ENCODE peak calls at places on chromosomes 3 and 15, in five cellular contexts. One of them, this sample, is unnamed.

GRCh38 chr15:47812436-47813109 is 95.3 kb downstream of the SEMA6D start:
- DNase-seq in heart left ventricle: no peak
- DNase-seq in pancreas: no peak
- DNase-seq in fibroblast of lung: peak; percentile 18
- DNase-seq in transverse colon: no peak
- DNase-seq in this sample: no peak

GRCh38 chr3:101779808-101780366 is 876 bp downstream of the NXPE3 start:
- DNase-seq in pancreas: no peak
- DNase-seq in transverse colon: no peak
- DNase-seq in heart left ventricle: no peak
- DNase-seq in fibroblast of lung: peak; percentile 11
- DNase-seq in this sample: no peak

GRCh38 chr15:63046927-63047760 is 4.6 kb downstream of the TPM1 start:
- DNase-seq in pancreas: no peak
- DNase-seq in transverse colon: no peak
- DNase-seq in fibroblast of lung: no peak
- DNase-seq in heart left ventricle: no peak
- DNase-seq in this sample: no peak

GRCh38 chr15:69000725-69001503 is 13.6 kb upstream of the NOX5 start:
- DNase-seq in fibroblast of lung: no peak
- DNase-seq in transverse colon: no peak
- DNase-seq in pancreas: no peak
- DNase-seq in heart left ventricle: no peak
- DNase-seq in this sample: no peak

GRCh38 chr3:183438749-183439148 is 10.3 kb upstream of the MCF2L2 start:
- DNase-seq in fibroblast of lung: no peak
- DNase-seq in heart left ventricle: no peak
- DNase-seq in pancreas: peak; percentile 71
- DNase-seq in transverse colon: peak; percentile 42
- DNase-seq in this sample: no peak

GRCh38 chr3:143538577-143538981 is 309.7 kb downstream of the SLC9A9 start:
- DNase-seq in fibroblast of lung: peak; percentile 76
- DNase-seq in pancreas: no peak
- DNase-seq in heart left ventricle: no peak
- DNase-seq in transverse colon: no peak
- DNase-seq in this sample: no peak

GRCh38 chr3:186467969-186468368 is 76.2 kb downstream of the CRYGS start:
- DNase-seq in heart left ventricle: no peak
- DNase-seq in transverse colon: no peak
- DNase-seq in pancreas: no peak
- DNase-seq in fibroblast of lung: no peak
- DNase-seq in this sample: no peak

GRCh38 chr3:149813367-149814281 is 609 bp downstream of the RNF13 start:
- DNase-seq in fibroblast of lung: peak; percentile 42
- DNase-seq in transverse colon: peak; percentile 19
- DNase-seq in heart left ventricle: no peak
- DNase-seq in pancreas: no peak
- DNase-seq in this sample: peak; percentile 4

GRCh38 chr3:33006571-33007286 is 55.3 kb downstream of the CCR4 start:
- DNase-seq in heart left ventricle: no peak
- DNase-seq in fibroblast of lung: no peak
- DNase-seq in pancreas: no peak
- DNase-seq in transverse colon: no peak
- DNase-seq in this sample: no peak

GRCh38 chr15:101445562-101446526 is 43.7 kb downstream of the PCSK6 start:
- DNase-seq in fibroblast of lung: peak; percentile 18
- DNase-seq in transverse colon: no peak
- DNase-seq in heart left ventricle: peak; percentile 83
- DNase-seq in pancreas: no peak
- DNase-seq in this sample: no peak

GRCh38 chr3:130609166-130609574 is 92.2 kb downstream of the COL6A6 start:
- DNase-seq in heart left ventricle: peak; percentile 48
- DNase-seq in transverse colon: no peak
- DNase-seq in fibroblast of lung: no peak
- DNase-seq in pancreas: no peak
- DNase-seq in this sample: no peak

GRCh38 chr3:128278761-128279593 is 125.7 kb downstream of the EEFSEC start:
- DNase-seq in heart left ventricle: peak; percentile 86
- DNase-seq in transverse colon: peak; percentile 25
- DNase-seq in pancreas: no peak
- DNase-seq in fibroblast of lung: peak; percentile 94
- DNase-seq in this sample: no peak

GRCh38 chr15:65414841-65415621 is 7.7 kb downstream of the IGDCC4 start:
- DNase-seq in fibroblast of lung: peak; percentile 50
- DNase-seq in pancreas: no peak
- DNase-seq in heart left ventricle: no peak
- DNase-seq in transverse colon: no peak
- DNase-seq in this sample: peak; percentile 80

GRCh38 chr3:24963762-24964625 is 464.1 kb upstream of the RARB start:
- DNase-seq in heart left ventricle: no peak
- DNase-seq in pancreas: no peak
- DNase-seq in fibroblast of lung: peak; percentile 59
- DNase-seq in transverse colon: no peak
- DNase-seq in this sample: no peak

GRCh38 chr3:122918576-122919290 is 108.8 kb downstream of the SEMA5B start:
- DNase-seq in heart left ventricle: no peak
- DNase-seq in transverse colon: no peak
- DNase-seq in pancreas: no peak
- DNase-seq in fibroblast of lung: peak; percentile 15
- DNase-seq in this sample: no peak

GRCh38 chr3:153023896-153024295 is 138.1 kb upstream of the RAP2B start:
- DNase-seq in pancreas: no peak
- DNase-seq in transverse colon: no peak
- DNase-seq in heart left ventricle: no peak
- DNase-seq in fibroblast of lung: no peak
- DNase-seq in this sample: no peak

GRCh38 chr3:22862111-22862510 is 341.0 kb upstream of the UBE2E2 start:
- DNase-seq in pancreas: no peak
- DNase-seq in fibroblast of lung: no peak
- DNase-seq in transverse colon: no peak
- DNase-seq in heart left ventricle: no peak
- DNase-seq in this sample: peak; percentile 1

GRCh38 chr3:124964432-124964831 is 29.9 kb upstream of the MUC13 start:
- DNase-seq in heart left ventricle: no peak
- DNase-seq in fibroblast of lung: peak; percentile 75
- DNase-seq in pancreas: no peak
- DNase-seq in transverse colon: no peak
- DNase-seq in this sample: no peak

GRCh38 chr15:45634442-45635190 is at the start of gene SQOR:
- DNase-seq in transverse colon: peak; percentile 93
- DNase-seq in heart left ventricle: peak; percentile 93
- DNase-seq in pancreas: peak; percentile 97
- DNase-seq in fibroblast of lung: peak; percentile 51
- DNase-seq in this sample: no peak

GRCh38 chr3:183515968-183516851 is 39.3 kb downstream of the KLHL6 start:
- DNase-seq in transverse colon: peak; percentile 59
- DNase-seq in fibroblast of lung: no peak
- DNase-seq in pancreas: no peak
- DNase-seq in heart left ventricle: no peak
- DNase-seq in this sample: no peak

GRCh38 chr3:88440701-88441100 is 290.9 kb downstream of the C3orf38 start:
- DNase-seq in heart left ventricle: no peak
- DNase-seq in fibroblast of lung: no peak
- DNase-seq in transverse colon: no peak
- DNase-seq in pancreas: no peak
- DNase-seq in this sample: no peak

GRCh38 chr3:81684739-81685395 is 76.6 kb downstream of the GBE1 start:
- DNase-seq in heart left ventricle: no peak
- DNase-seq in transverse colon: no peak
- DNase-seq in pancreas: no peak
- DNase-seq in fibroblast of lung: peak; percentile 20
- DNase-seq in this sample: no peak

GRCh38 chr3:129576514-129577345 is 29.7 kb downstream of the PLXND1 start:
- DNase-seq in transverse colon: peak; percentile 75
- DNase-seq in heart left ventricle: peak; percentile 79
- DNase-seq in pancreas: no peak
- DNase-seq in fibroblast of lung: no peak
- DNase-seq in this sample: no peak

GRCh38 chr3:128996200-128996599 is 2.3 kb upstream of the CFAP92 start:
- DNase-seq in transverse colon: no peak
- DNase-seq in pancreas: no peak
- DNase-seq in fibroblast of lung: no peak
- DNase-seq in heart left ventricle: no peak
- DNase-seq in this sample: no peak

GRCh38 chr15:66169023-66169422 is 84.5 kb downstream of the MEGF11 start:
- DNase-seq in pancreas: no peak
- DNase-seq in transverse colon: no peak
- DNase-seq in heart left ventricle: no peak
- DNase-seq in fibroblast of lung: no peak
- DNase-seq in this sample: no peak

GRCh38 chr3:138197058-138197457 is 10.0 kb downstream of the ARMC8 start:
- DNase-seq in pancreas: no peak
- DNase-seq in transverse colon: no peak
- DNase-seq in heart left ventricle: no peak
- DNase-seq in fibroblast of lung: peak; percentile 52
- DNase-seq in this sample: no peak

GRCh38 chr15:55884223-55884622 is 109.2 kb downstream of the NEDD4 start:
- DNase-seq in pancreas: no peak
- DNase-seq in heart left ventricle: no peak
- DNase-seq in transverse colon: no peak
- DNase-seq in fibroblast of lung: no peak
- DNase-seq in this sample: no peak

GRCh38 chr3:178960191-178960590 is 111.4 kb downstream of the ZMAT3 start:
- DNase-seq in heart left ventricle: no peak
- DNase-seq in transverse colon: no peak
- DNase-seq in fibroblast of lung: peak; percentile 72
- DNase-seq in pancreas: no peak
- DNase-seq in this sample: no peak

GRCh38 chr3:10474439-10474723 is 31.0 kb downstream of the ATP2B2 start:
- DNase-seq in transverse colon: no peak
- DNase-seq in pancreas: no peak
- DNase-seq in heart left ventricle: no peak
- DNase-seq in fibroblast of lung: no peak
- DNase-seq in this sample: no peak

GRCh38 chr3:185309309-185309708 is 53.6 kb upstream of the MAP3K13 start:
- DNase-seq in fibroblast of lung: no peak
- DNase-seq in heart left ventricle: no peak
- DNase-seq in pancreas: no peak
- DNase-seq in transverse colon: no peak
- DNase-seq in this sample: no peak
- H3K4me3 ChIP-seq in fibroblast of lung: no peak overlapping the region
- H3K4me3 ChIP-seq in heart left ventricle: no peak overlapping the region
- H3K4me3 ChIP-seq in pancreas: no peak overlapping the region
- H3K4me3 ChIP-seq in transverse colon: no peak overlapping the region
- H3K4me3 ChIP-seq in this sample: no peak overlapping the region

GRCh38 chr15:81285461-81285860 is 38.5 kb downstream of the STARD5 start:
- DNase-seq in pancreas: no peak
- DNase-seq in fibroblast of lung: no peak
- DNase-seq in transverse colon: peak; percentile 2
- DNase-seq in heart left ventricle: no peak
- DNase-seq in this sample: no peak
- H3K27ac ChIP-seq in pancreas: no peak overlapping the region
- H3K27ac ChIP-seq in fibroblast of lung: no peak overlapping the region
- H3K27ac ChIP-seq in transverse colon: no peak overlapping the region
- H3K27ac ChIP-seq in heart left ventricle: no peak overlapping the region
- H3K27ac ChIP-seq in this sample: no peak overlapping the region

GRCh38 chr3:63705092-63705645 is 52.7 kb downstream of the SNTN start:
- DNase-seq in transverse colon: no peak
- DNase-seq in fibroblast of lung: no peak
- DNase-seq in heart left ventricle: no peak
- DNase-seq in pancreas: no peak
- DNase-seq in this sample: no peak

GRCh38 chr3:63709576-63709975 is 57.1 kb downstream of the SNTN start:
- DNase-seq in heart left ventricle: no peak
- DNase-seq in fibroblast of lung: no peak
- DNase-seq in pancreas: no peak
- DNase-seq in transverse colon: no peak
- DNase-seq in this sample: no peak

GRCh38 chr3:63707731-63708130 is 55.3 kb downstream of the SNTN start:
- DNase-seq in transverse colon: no peak
- DNase-seq in heart left ventricle: no peak
- DNase-seq in pancreas: no peak
- DNase-seq in fibroblast of lung: no peak
- DNase-seq in this sample: no peak

DNA sequence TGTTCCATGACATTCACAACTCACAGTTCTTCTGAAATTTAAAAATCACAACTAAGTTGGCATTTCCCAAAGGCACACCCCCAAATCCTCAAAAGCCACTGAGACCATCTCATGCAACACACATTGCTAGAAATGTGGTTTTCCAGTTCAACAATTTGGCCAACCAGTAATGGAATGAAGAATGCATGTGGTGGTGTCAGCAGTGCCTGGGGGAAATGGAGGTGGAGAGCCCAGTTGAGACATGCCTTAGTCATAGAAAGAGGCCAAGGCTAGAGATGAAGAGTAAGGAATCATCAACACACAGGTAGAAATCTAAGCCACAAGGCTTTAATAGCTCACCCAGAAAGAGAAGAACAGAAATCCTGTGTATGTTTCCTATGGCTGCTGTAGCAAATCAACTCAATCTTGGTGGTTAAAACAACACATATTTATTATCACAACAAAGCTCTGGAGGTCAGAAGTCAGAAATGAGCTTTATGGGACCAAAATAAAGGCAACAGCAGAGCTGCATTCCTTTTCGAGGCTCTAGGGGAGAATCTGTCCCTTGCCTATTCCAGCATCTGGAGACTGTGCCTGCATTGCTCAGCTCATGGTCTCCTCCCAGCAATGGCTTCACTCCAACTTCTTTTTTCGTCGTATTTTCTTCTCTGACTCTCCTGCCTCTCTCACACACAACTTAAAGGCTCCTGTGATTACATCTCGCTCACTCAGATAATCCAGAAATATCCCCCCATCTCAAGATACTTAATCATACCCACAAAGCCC is 54.0 kb downstream of the SNTN start:
- DNase-seq in transverse colon: no peak
- DNase-seq in fibroblast of lung: no peak
- DNase-seq in pancreas: no peak
- DNase-seq in heart left ventricle: no peak
- DNase-seq in this sample: no peak
- H3K4me1 ChIP-seq in transverse colon: no peaks in the 10 kb centered on the region
- H3K4me1 ChIP-seq in fibroblast of lung: no peaks in the 10 kb centered on the region
- H3K4me1 ChIP-seq in pancreas: no peaks in the 10 kb centered on the region
- H3K4me1 ChIP-seq in heart left ventricle: peaks cover 3% of the 10 kb centered on the region
- H3K4me1 ChIP-seq in this sample: no peaks in the 10 kb centered on the region

GRCh38 chr15:74403590-74403919 is 30.2 kb downstream of the SEMA7A start:
- DNase-seq in pancreas: no peak
- DNase-seq in transverse colon: peak; percentile 23
- DNase-seq in fibroblast of lung: no peak
- DNase-seq in heart left ventricle: no peak
- DNase-seq in this sample: no peak
- H3K4me3 ChIP-seq in pancreas: no peak overlapping the region
- H3K4me3 ChIP-seq in transverse colon: no peak overlapping the region
- H3K4me3 ChIP-seq in fibroblast of lung: no peak overlapping the region
- H3K4me3 ChIP-seq in heart left ventricle: no peak overlapping the region
- H3K4me3 ChIP-seq in this sample: no peak overlapping the region